ENCODE peak calls at places on chromosomes 5 and 9, in seven cellular contexts. Y, H, O, J, G, W and Z are unnamed samples.

GRCh38 chr5:127909078-127909477 is 174.5 kb upstream of the SLC12A2 start:
- DNase-seq in Y (no peak), H (no peak), O (peak), J (no peak), G (peak), W (peak), Z (peak)

GRCh38 chr5:147882586-147883313 is 4.2 kb downstream of the SCGB3A2 start:
- DNase-seq in Y (no peak), H (no peak), O (no peak), J (no peak), G (no peak), W (no peak), Z (no peak)

GRCh38 chr9:101705135-101705661 is 33.2 kb downstream of the GRIN3A start:
- DNase-seq in Y (no peak), H (peak), O (peak), J (no peak), G (no peak), W (peak), Z (peak)

GRCh38 chr5:78387468-78388153 is 27.2 kb downstream of the SCAMP1 start:
- DNase-seq in Y (no peak), H (no peak), O (no peak), J (no peak), G (no peak), W (no peak), Z (no peak)

GRCh38 chr9:136284951-136285350 is 18.9 kb downstream of the CCDC187 start:
- DNase-seq in Y (no peak), H (no peak), O (no peak), J (no peak), G (no peak), W (no peak), Z (no peak)

GRCh38 chr9:127305450-127306226 is 41.1 kb downstream of the GARNL3 start:
- DNase-seq in Y (no peak), H (no peak), O (no peak), J (no peak), G (no peak), W (no peak), Z (peak)

GRCh38 chr9:78295177-78295575 is 1.7 kb upstream of the PSAT1 start:
- DNase-seq in Y (no peak), H (no peak), O (no peak), J (no peak), G (no peak), W (no peak), Z (no peak)

GRCh38 chr9:117768740-117769400 is 64.7 kb downstream of the TLR4 start:
- DNase-seq in Y (no peak), H (no peak), O (no peak), J (no peak), G (no peak), W (no peak), Z (no peak)

GRCh38 chr5:10387690-10388089 is 34.2 kb downstream of the MARCHF6 start:
- DNase-seq in Y (no peak), H (no peak), O (no peak), J (peak), G (no peak), W (no peak), Z (no peak)

GRCh38 chr5:85605381-85605780 is 1012.4 kb upstream of the COX7C start:
- DNase-seq in Y (no peak), H (no peak), O (no peak), J (no peak), G (no peak), W (no peak), Z (no peak)

GRCh38 chr5:56175465-56175864 is 57.7 kb downstream of the ANKRD55 start:
- DNase-seq in Y (no peak), H (no peak), O (no peak), J (no peak), G (no peak), W (no peak), Z (no peak)

GRCh38 chr9:38486837-38487236 is 62.6 kb upstream of the IGFBPL1 start:
- DNase-seq in Y (no peak), H (no peak), O (no peak), J (no peak), G (no peak), W (no peak), Z (no peak)

GRCh38 chr9:69265891-69266290 is 59.1 kb upstream of the ENTREP1 start:
- DNase-seq in Y (no peak), H (no peak), O (no peak), J (no peak), G (no peak), W (no peak), Z (no peak)

GRCh38 chr5:17308326-17309065 is 91.1 kb downstream of the BASP1 start:
- DNase-seq in Y (no peak), H (no peak), O (no peak), J (no peak), G (no peak), W (no peak), Z (no peak)